ENCODE peak calls at places on chromosomes 13 and 19, in nine cellular contexts. U is NCI-H2081 treated with DMSO at 0.1 percent for 48 hours; Y is activated CD4-positive, CD25-positive, alpha-beta regulatory T cell; G is GF-D8; M is ovary; C is H7; S is germinal center; P is neural crest cell; X is epithelial cell of prostate. O is an unnamed sample.

GRCh38 chr19:50460161-50460765 is 16.0 kb upstream of the EMC10 start:
- DNase-seq in S (peak), M (no peak), G (no peak), U (no peak), C (no peak), Y (no peak), X (no peak), P (no peak), O (no peak)

GRCh38 chr13:80312012-80312704 is 28.8 kb downstream of the SPRY2 start:
- DNase-seq in C (no peak), M (no peak), X (no peak), Y (no peak), S (no peak), P (no peak), G (no peak), U (no peak), O (no peak)

GRCh38 chr13:36163809-36164308 is 32.7 kb upstream of the DCLK1 start:
- DNase-seq in U (peak), C (no peak), X (peak), Y (no peak), G (no peak), P (no peak), S (no peak), M (peak), O (peak)

GRCh38 chr13:33367931-33368330 is 82.4 kb upstream of the STARD13 start:
- DNase-seq in X (no peak), C (no peak), Y (no peak), U (no peak), S (no peak), G (peak), P (no peak), M (no peak), O (no peak)

GRCh38 chr13:107284168-107284567 is 716.2 kb upstream of the ARGLU1 start:
- DNase-seq in X (no peak), C (no peak), G (no peak), P (no peak), Y (no peak), M (no peak), U (no peak), S (no peak), O (no peak)

GRCh38 chr13:113098163-113098732 is 7.3 kb upstream of the F7 start:
- DNase-seq in Y (no peak), S (no peak), G (no peak), U (no peak), C (peak), X (no peak), M (no peak), P (peak), O (no peak)

GRCh38 chr13:111361873-111362648 is 41.6 kb downstream of the TEX29 start:
- DNase-seq in U (no peak), C (no peak), X (no peak), G (no peak), S (no peak), M (no peak), P (no peak), Y (no peak), O (no peak)

GRCh38 chr19:282501-282900 is 8.7 kb downstream of the PLPP2 start:
- DNase-seq in M (no peak), G (no peak), U (no peak), X (no peak), S (no peak), P (no peak), C (peak), Y (no peak), O (no peak)

GRCh38 chr19:7920520-7921301 is 573 bp downstream of the SNAPC2 start:
- DNase-seq in P (peak), U (no peak), Y (peak), M (peak), X (peak), C (peak), G (peak), S (peak), O (peak)

GRCh38 chr19:42191855-42192254 is 25.6 kb downstream of the DEDD2 start:
- DNase-seq in U (no peak), G (no peak), S (no peak), P (no peak), C (no peak), X (peak), M (no peak), Y (no peak), O (no peak)

GRCh38 chr13:99028890-99029289 is 51.0 kb upstream of the DOCK9 start:
- DNase-seq in C (peak), G (no peak), M (no peak), P (no peak), X (no peak), S (peak), U (no peak), Y (no peak), O (no peak)

GRCh38 chr19:33998739-33999345 is 173.5 kb upstream of the LSM14A start:
- DNase-seq in X (no peak), P (no peak), U (no peak), Y (no peak), S (no peak), G (no peak), C (no peak), M (no peak), O (no peak)

GRCh38 chr13:70162141-70162540 is 53.9 kb upstream of the KLHL1 start:
- DNase-seq in C (peak), U (no peak), M (no peak), P (no peak), Y (no peak), X (no peak), G (no peak), S (no peak), O (no peak)

GRCh38 chr19:45952341-45952690 is 21.3 kb downstream of the NOVA2 start:
- DNase-seq in G (no peak), C (no peak), P (no peak), Y (no peak), M (no peak), S (no peak), U (no peak), X (no peak), O (no peak)

GRCh38 chr13:91544723-91545122 is 146.3 kb downstream of the GPC5 start:
- DNase-seq in U (no peak), G (no peak), C (peak), Y (no peak), S (no peak), M (no peak), X (no peak), P (peak), O (no peak)

GRCh38 chr13:20157387-20157786 is 3.5 kb downstream of the GJA3 start:
- DNase-seq in U (no peak), M (no peak), P (no peak), S (no peak), G (no peak), X (no peak), Y (no peak), C (no peak), O (no peak)

GRCh38 chr13:30796833-30797601 is 61.7 kb downstream of the ALOX5AP start:
- DNase-seq in P (no peak), X (no peak), S (no peak), G (no peak), M (no peak), U (no peak), Y (no peak), C (no peak), O (peak)

GRCh38 chr19:39308531-39309304 is 11.9 kb downstream of the LRFN1 start:
- DNase-seq in M (no peak), Y (no peak), C (peak), U (no peak), G (no peak), P (no peak), S (no peak), X (no peak), O (peak)

GRCh38 chr13:47959468-47960088 is 41.5 kb downstream of the SUCLA2 start:
- DNase-seq in M (no peak), Y (no peak), S (no peak), C (no peak), X (no peak), P (no peak), U (no peak), G (no peak), O (no peak)

GRCh38 chr19:3642987-3643386 is 16.4 kb upstream of the CACTIN start:
- DNase-seq in X (no peak), S (no peak), U (no peak), C (peak), M (no peak), G (no peak), Y (no peak), P (no peak), O (no peak)

GRCh38 chr19:55210120-55210493 is 806 bp upstream of the PTPRH start:
- DNase-seq in Y (no peak), S (no peak), U (peak), X (peak), M (no peak), C (no peak), G (no peak), P (no peak), O (no peak)

GRCh38 chr13:48920730-48921129 is 55.0 kb upstream of the FNDC3A start:
- DNase-seq in X (no peak), G (no peak), M (no peak), C (no peak), Y (no peak), P (no peak), U (no peak), S (no peak), O (no peak)

GRCh38 chr19:1592023-1592754 is 476 bp downstream of the MBD3 start:
- DNase-seq in M (peak), X (peak), G (peak), Y (peak), C (peak), S (peak), U (no peak), P (peak), O (peak)

GRCh38 chr19:6718741-6719539 is 1.5 kb downstream of the C3 start:
- DNase-seq in X (no peak), G (no peak), M (peak), P (no peak), Y (no peak), U (no peak), S (peak), C (peak), O (peak)

GRCh38 chr13:32409561-32410440 is 18.1 kb downstream of the N4BP2L1 start:
- DNase-seq in C (peak), U (no peak), M (peak), P (no peak), Y (no peak), G (no peak), X (no peak), S (no peak), O (peak)

GRCh38 chr13:37540228-37540627 is 58.3 kb downstream of the POSTN start:
- DNase-seq in C (no peak), P (no peak), Y (no peak), U (no peak), G (no peak), X (peak), S (no peak), M (no peak), O (no peak)

GRCh38 chr19:45901432-45901903 is 945 bp downstream of the MYPOP start:
- DNase-seq in S (peak), U (no peak), M (peak), X (no peak), P (no peak), G (peak), Y (no peak), C (peak), O (peak)

GRCh38 chr13:66528139-66528538 is 702.0 kb downstream of the PCDH9 start:
- DNase-seq in S (no peak), P (no peak), C (no peak), Y (no peak), M (no peak), X (no peak), G (no peak), U (no peak), O (no peak)

GRCh38 chr13:35621989-35622388 is 145.5 kb upstream of the MAB21L1 start:
- DNase-seq in G (no peak), P (no peak), X (peak), M (no peak), S (no peak), C (no peak), Y (no peak), U (no peak), O (no peak)